ENCODE peak calls at places on chromosomes 1 and 21, in four cellular contexts. One of them, this sample, is unnamed.

GRCh38 chr1:82423174-82423815 is 622.6 kb downstream of the ADGRL2 start:
- DNase-seq in CD4-positive, CD25-positive, alpha-beta regulatory T cell: no peak
- DNase-seq in SJCRH30: no peak
- DNase-seq in upper lobe of right lung: no peak
- DNase-seq in this sample: no peak

GRCh38 chr1:44806704-44807363 is at the start of gene DYNLT4:
- DNase-seq in SJCRH30: no peak
- DNase-seq in upper lobe of right lung: no peak
- DNase-seq in CD4-positive, CD25-positive, alpha-beta regulatory T cell: no peak
- DNase-seq in this sample: no peak

GRCh38 chr1:177620636-177621190 is 349.1 kb downstream of the SEC16B start:
- DNase-seq in upper lobe of right lung: no peak
- DNase-seq in CD4-positive, CD25-positive, alpha-beta regulatory T cell: no peak
- DNase-seq in SJCRH30: no peak
- DNase-seq in this sample: no peak

GRCh38 chr1:8122160-8122476 is 96.0 kb upstream of the ERRFI1 start:
- DNase-seq in SJCRH30: no peak
- DNase-seq in upper lobe of right lung: no peak
- DNase-seq in CD4-positive, CD25-positive, alpha-beta regulatory T cell: no peak
- DNase-seq in this sample: no peak

GRCh38 chr1:101496109-101496508 is 259.3 kb downstream of the S1PR1 start:
- DNase-seq in SJCRH30: no peak
- DNase-seq in CD4-positive, CD25-positive, alpha-beta regulatory T cell: no peak
- DNase-seq in upper lobe of right lung: no peak
- DNase-seq in this sample: no peak

GRCh38 chr1:112618721-112619517 is at the start of gene ST7L:
- DNase-seq in upper lobe of right lung: peak
- DNase-seq in SJCRH30: peak
- DNase-seq in CD4-positive, CD25-positive, alpha-beta regulatory T cell: peak
- DNase-seq in this sample: peak

GRCh38 chr1:226236826-226237225 is 13.4 kb downstream of the MIXL1 start:
- DNase-seq in upper lobe of right lung: no peak
- DNase-seq in SJCRH30: no peak
- DNase-seq in CD4-positive, CD25-positive, alpha-beta regulatory T cell: no peak
- DNase-seq in this sample: no peak

GRCh38 chr21:42002421-42002958 is 7.7 kb downstream of the ZBTB21 start:
- DNase-seq in SJCRH30: no peak
- DNase-seq in upper lobe of right lung: no peak
- DNase-seq in CD4-positive, CD25-positive, alpha-beta regulatory T cell: peak
- DNase-seq in this sample: no peak

GRCh38 chr1:207711285-207711684 is 40.6 kb upstream of the CD46 start:
- DNase-seq in SJCRH30: peak
- DNase-seq in upper lobe of right lung: no peak
- DNase-seq in CD4-positive, CD25-positive, alpha-beta regulatory T cell: peak
- DNase-seq in this sample: no peak

GRCh38 chr1:210129759-210130158 is 102.8 kb upstream of the SERTAD4 start:
- DNase-seq in CD4-positive, CD25-positive, alpha-beta regulatory T cell: no peak
- DNase-seq in upper lobe of right lung: no peak
- DNase-seq in SJCRH30: no peak
- DNase-seq in this sample: no peak

GRCh38 chr1:59043796-59044195 is 253.1 kb upstream of the FGGY start:
- DNase-seq in CD4-positive, CD25-positive, alpha-beta regulatory T cell: no peak
- DNase-seq in upper lobe of right lung: no peak
- DNase-seq in SJCRH30: no peak
- DNase-seq in this sample: no peak

GRCh38 chr1:145887631-145888030 is 2.0 kb upstream of the ANKRD35 start:
- DNase-seq in CD4-positive, CD25-positive, alpha-beta regulatory T cell: no peak
- DNase-seq in SJCRH30: no peak
- DNase-seq in upper lobe of right lung: no peak
- DNase-seq in this sample: no peak

GRCh38 chr21:16420086-16420724 is 690.4 kb downstream of the USP25 start:
- DNase-seq in CD4-positive, CD25-positive, alpha-beta regulatory T cell: no peak
- DNase-seq in upper lobe of right lung: no peak
- DNase-seq in SJCRH30: peak
- DNase-seq in this sample: peak
- H3K4me3 ChIP-seq in CD4-positive, CD25-positive, alpha-beta regulatory T cell: no peak
- H3K4me3 ChIP-seq in upper lobe of right lung: peak
- H3K4me3 ChIP-seq in SJCRH30: peak
- H3K4me3 ChIP-seq in this sample: peak

GRCh38 chr1:200038987-200039848 is 11.7 kb downstream of the NR5A2 start:
- DNase-seq in SJCRH30: peak
- DNase-seq in upper lobe of right lung: peak
- DNase-seq in CD4-positive, CD25-positive, alpha-beta regulatory T cell: peak
- DNase-seq in this sample: no peak

GRCh38 chr1:200042119-200042436 is 14.6 kb downstream of the NR5A2 start:
- DNase-seq in CD4-positive, CD25-positive, alpha-beta regulatory T cell: no peak
- DNase-seq in upper lobe of right lung: no peak
- DNase-seq in SJCRH30: no peak
- DNase-seq in this sample: no peak

GRCh38 chr1:200041337-200042118 is 14.0 kb downstream of the NR5A2 start:
- DNase-seq in upper lobe of right lung: no peak
- DNase-seq in CD4-positive, CD25-positive, alpha-beta regulatory T cell: no peak
- DNase-seq in SJCRH30: no peak
- DNase-seq in this sample: no peak

GRCh38 chr1:200039849-200040479 is 12.5 kb downstream of the NR5A2 start:
- DNase-seq in CD4-positive, CD25-positive, alpha-beta regulatory T cell: no peak
- DNase-seq in SJCRH30: no peak
- DNase-seq in upper lobe of right lung: no peak
- DNase-seq in this sample: no peak

GRCh38 chr1:200040516-200041138 is 13.1 kb downstream of the NR5A2 start:
- DNase-seq in CD4-positive, CD25-positive, alpha-beta regulatory T cell: no peak
- DNase-seq in upper lobe of right lung: no peak
- DNase-seq in SJCRH30: no peak
- DNase-seq in this sample: no peak
- H3K4me3 ChIP-seq in CD4-positive, CD25-positive, alpha-beta regulatory T cell: no peak
- H3K4me3 ChIP-seq in upper lobe of right lung: peak
- H3K4me3 ChIP-seq in SJCRH30: no peak
- H3K4me3 ChIP-seq in this sample: no peak

DNA sequence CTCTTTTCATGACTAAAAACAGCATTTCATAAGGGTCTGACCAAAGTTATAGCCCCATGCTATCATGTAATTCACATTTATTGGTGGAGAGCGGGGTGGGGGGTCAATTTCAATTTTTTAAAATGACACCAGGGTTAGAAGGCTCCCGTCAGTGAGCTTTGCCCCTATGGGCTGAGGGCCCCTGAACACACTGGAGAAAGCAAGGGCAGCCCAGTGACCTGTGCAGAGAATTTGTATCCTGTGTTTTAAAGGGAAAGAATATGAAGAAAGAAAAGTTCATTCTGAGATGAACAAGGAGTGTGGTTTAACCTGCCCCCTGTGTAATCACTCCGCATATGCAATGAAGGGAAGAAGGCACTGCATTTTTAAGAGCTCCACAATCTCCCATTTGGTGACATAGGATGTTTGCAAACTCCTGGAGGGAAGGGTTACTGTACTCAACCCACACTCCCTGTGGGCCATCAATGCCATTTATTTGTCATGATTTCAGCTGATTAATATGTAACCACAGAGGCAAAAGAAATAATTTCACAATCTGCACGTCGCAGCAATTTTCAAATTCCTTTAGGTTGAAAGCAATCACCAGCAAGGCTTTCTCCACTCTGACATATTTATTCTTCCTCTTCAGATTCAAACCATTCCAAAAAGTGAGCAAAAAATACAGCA is 95.6 kb downstream of the ZNF281 start:
- DNase-seq in upper lobe of right lung: no peak
- DNase-seq in SJCRH30: no peak
- DNase-seq in CD4-positive, CD25-positive, alpha-beta regulatory T cell: no peak
- DNase-seq in this sample: no peak
- H3K4me3 ChIP-seq in upper lobe of right lung: no peak
- H3K4me3 ChIP-seq in SJCRH30: no peak
- H3K4me3 ChIP-seq in CD4-positive, CD25-positive, alpha-beta regulatory T cell: no peak
- H3K4me3 ChIP-seq in this sample: no peak

GRCh38 chr1:231242516-231243198 is 1.6 kb downstream of the GNPAT start:
- DNase-seq in upper lobe of right lung: no peak
- DNase-seq in SJCRH30: no peak
- DNase-seq in CD4-positive, CD25-positive, alpha-beta regulatory T cell: peak
- DNase-seq in this sample: no peak
- H3K4me3 ChIP-seq in upper lobe of right lung: peak
- H3K4me3 ChIP-seq in SJCRH30: peak
- H3K4me3 ChIP-seq in CD4-positive, CD25-positive, alpha-beta regulatory T cell: peak
- H3K4me3 ChIP-seq in this sample: peak

This sample was measured in BE2C.